ENCODE peak calls at places on chromosomes 16 and 17, in four cellular contexts. F is IMR-90, R is GM23248, U is K562. P is an unnamed sample. For H4K20me1, the result is how much of the 10 kb centered on the place peaks cover.

GRCh38 chr17:45146166-45146565 is 2.1 kb upstream of the HEXIM1 start:
- DNase-seq in F (no peak), U (no peak), R (no peak), P (no peak)

GRCh38 chr17:67203818-67204217 is 41.2 kb downstream of the HELZ start:
- DNase-seq in F (no peak), U (no peak), R (no peak), P (no peak)

GRCh38 chr17:7004398-7005253 is 7.8 kb upstream of the RNASEK start:
- DNase-seq in U (peak), R (peak), F (peak), P (peak)

GRCh38 chr16:12255473-12255872 is 278.9 kb downstream of the SNX29 start:
- DNase-seq in R (no peak), F (peak), U (no peak), P (no peak)

GRCh38 chr17:6326483-6326882 is 108.4 kb downstream of the AIPL1 start:
- DNase-seq in R (no peak), U (no peak), F (no peak), P (no peak)

GRCh38 chr17:67151717-67152116 is 93.3 kb downstream of the HELZ start:
- DNase-seq in R (peak), U (no peak), F (peak), P (peak)

GRCh38 chr16:4306439-4307214 is 9.2 kb upstream of the GLIS2 start:
- DNase-seq in R (no peak), U (no peak), F (no peak), P (no peak)

GRCh38 chr16:15051387-15051951 is 4.4 kb downstream of the NTAN1 start:
- DNase-seq in U (no peak), R (no peak), F (no peak), P (no peak)

GRCh38 chr16:29698042-29698441 is 19.1 kb downstream of the QPRT start:
- DNase-seq in R (no peak), U (no peak), F (no peak), P (no peak)

GRCh38 chr16:22323998-22324786 is 27.0 kb downstream of the POLR3E start:
- DNase-seq in R (no peak), F (no peak), U (no peak), P (no peak)

GRCh38 chr17:81427446-81428120 is 32.3 kb downstream of the BAHCC1 start:
- DNase-seq in F (no peak), R (no peak), U (no peak), P (no peak)

GRCh38 chr16:84737192-84737591 is 37.4 kb downstream of the USP10 start:
- DNase-seq in R (no peak), F (no peak), U (no peak), P (no peak)

GRCh38 chr16:18803569-18804462 is 2.5 kb upstream of the ARL6IP1 start:
- DNase-seq in F (peak), R (peak), U (no peak), P (peak)

GRCh38 chr16:66155933-66156332 is 210.6 kb upstream of the CDH5 start:
- DNase-seq in F (no peak), R (no peak), U (no peak), P (no peak)

GRCh38 chr16:22352726-22353125 is 21.7 kb downstream of the CDR2 start:
- DNase-seq in U (no peak), R (peak), F (no peak), P (no peak)

GRCh38 chr17:82858376-82859126 is 18.7 kb upstream of the ZNF750 start:
- DNase-seq in U (no peak), F (no peak), R (no peak), P (peak)

GRCh38 chr17:65609749-65610148 is 48.3 kb upstream of the AXIN2 start:
- DNase-seq in F (no peak), R (no peak), U (no peak), P (no peak)

GRCh38 chr17:19243838-19244237 is 6.7 kb downstream of the EPN2 start:
- DNase-seq in F (no peak), U (no peak), R (no peak), P (no peak)

GRCh38 chr17:82860606-82861392 is 21.0 kb upstream of the ZNF750 start:
- DNase-seq in F (no peak), U (no peak), R (no peak), P (no peak)

GRCh38 chr16:10565167-10565566 is 15.2 kb downstream of the EMP2 start:
- DNase-seq in U (no peak), R (no peak), F (peak), P (no peak)

GRCh38 chr16:85395207-85395912 is 217.8 kb upstream of the GSE1 start:
- DNase-seq in F (peak), R (peak), U (peak), P (peak)

GRCh38 chr17:78939615-78940014 is 14.4 kb upstream of the TIMP2 start:
- DNase-seq in R (peak), U (no peak), F (peak), P (no peak)

GRCh38 chr16:57324649-57325223 is 33.8 kb upstream of the CCL22 start:
- DNase-seq in F (no peak), U (no peak), R (no peak), P (no peak)

GRCh38 chr16:85395913-85396878 is 216.9 kb upstream of the GSE1 start:
- DNase-seq in R (peak), U (no peak), F (peak), P (no peak)

GRCh38 chr16:66950971-66951790 is 9.9 kb upstream of the CES3 start:
- DNase-seq in F (peak), R (peak), U (no peak), P (no peak)

GRCh38 chr16:75244225-75244792 is 7.1 kb downstream of the BCAR1 start:
- DNase-seq in U (no peak), F (peak), R (peak), P (peak)

GRCh38 chr16:27217256-27217655 is 13.9 kb downstream of the KDM8 start:
- DNase-seq in F (peak), U (peak), R (peak), P (no peak)

GRCh38 chr16:66515543-66516171 is 34.3 kb downstream of the TK2 start:
- DNase-seq in R (peak), U (peak), F (peak), P (peak)

GRCh38 chr16:68893710-68894705 is 50.7 kb downstream of the TANGO6 start:
- DNase-seq in R (peak), U (no peak), F (peak), P (peak)

GRCh38 chr17:10743316-10744009 is 13.6 kb upstream of the TMEM220 start:
- DNase-seq in U (no peak), R (peak), F (peak), P (peak)

GRCh38 chr16:53429221-53429943 is 4.9 kb upstream of the RBL2 start:
- DNase-seq in R (peak), U (peak), F (peak), P (peak)

GRCh38 chr17:35076874-35077273 is 13.4 kb upstream of the RFFL start:
- DNase-seq in U (no peak), F (no peak), R (no peak), P (no peak)

GRCh38 chr16:89686520-89687091 is at the start of gene CDK10:
- DNase-seq in R (peak), F (peak), U (peak), P (peak)

GRCh38 chr17:64061157-64061898 is 40.9 kb upstream of the ICAM2 start:
- DNase-seq in U (no peak), F (peak), R (peak), P (peak)

GRCh38 chr16:29994613-29995329 is 646 bp downstream of the HIRIP3 start:
- DNase-seq in U (peak), F (peak), R (peak), P (peak)

GRCh38 chr17:4602041-4602440 is 17.7 kb downstream of the SMTNL2 start:
- DNase-seq in R (no peak), F (no peak), U (no peak), P (no peak)

GRCh38 chr16:22373662-22374310 is 633 bp downstream of the CDR2 start:
- DNase-seq in U (peak), R (peak), F (no peak), P (no peak)

GRCh38 chr17:49996495-49997255 is 1.7 kb upstream of the DLX3 start:
- DNase-seq in F (peak), R (peak), U (peak), P (peak)

GRCh38 chr16:17369441-17369951 is 101.3 kb downstream of the XYLT1 start:
- DNase-seq in R (no peak), F (no peak), U (no peak), P (no peak)

GRCh38 chr17:59827721-59828477 is 64.8 kb downstream of the TUBD1 start:
- DNase-seq in R (no peak), F (no peak), U (no peak), P (peak)

GRCh38 chr17:59830007-59830630 is 62.6 kb downstream of the TUBD1 start:
- DNase-seq in U (no peak), F (peak), R (peak), P (peak)

GRCh38 chr17:59829217-59830006 is 63.3 kb downstream of the TUBD1 start:
- DNase-seq in U (peak), F (peak), R (peak), P (peak)

GRCh38 chr17:59828478-59828760 is 64.3 kb downstream of the TUBD1 start:
- DNase-seq in U (no peak), F (no peak), R (no peak), P (no peak)

GRCh38 chr17:59830846-59831486 is 61.8 kb downstream of the TUBD1 start:
- DNase-seq in U (no peak), R (no peak), F (no peak), P (peak)
- H3K9ac ChIP-seq in U (no peak), R (peak), F (peak), P (peak)

GRCh38 chr17:17056167-17056562 is 13.9 kb downstream of the MPRIP start:
- DNase-seq in R (peak), U (no peak), F (no peak), P (no peak)
- H4K20me1 ChIP-seq in R (under half), U (under half), F (half or more), P (half or more)

DNA sequence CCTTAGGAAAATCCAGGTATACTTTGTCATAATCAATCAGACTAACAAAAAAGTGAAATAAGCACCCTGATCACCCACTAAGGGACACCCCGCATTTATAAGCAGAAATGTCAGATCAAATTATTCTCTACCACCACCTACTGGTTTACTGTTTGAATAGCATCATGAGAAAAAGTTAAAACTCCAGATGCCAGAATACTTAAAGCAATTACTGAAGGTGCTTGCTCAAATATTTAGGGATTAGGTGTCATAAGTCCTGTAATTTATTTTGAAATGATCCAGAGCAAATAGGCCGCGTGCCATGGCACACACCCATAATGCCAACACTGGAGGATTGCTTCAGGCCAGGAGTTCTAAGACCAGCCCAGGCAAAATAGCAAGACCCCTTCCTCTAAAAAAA is 2.3 kb downstream of the TOP2A start:
- DNase-seq in U (peak), R (peak), F (peak), P (peak)
- H3K9ac ChIP-seq in U (peak), R (peak), F (no peak), P (no peak)

DNA sequence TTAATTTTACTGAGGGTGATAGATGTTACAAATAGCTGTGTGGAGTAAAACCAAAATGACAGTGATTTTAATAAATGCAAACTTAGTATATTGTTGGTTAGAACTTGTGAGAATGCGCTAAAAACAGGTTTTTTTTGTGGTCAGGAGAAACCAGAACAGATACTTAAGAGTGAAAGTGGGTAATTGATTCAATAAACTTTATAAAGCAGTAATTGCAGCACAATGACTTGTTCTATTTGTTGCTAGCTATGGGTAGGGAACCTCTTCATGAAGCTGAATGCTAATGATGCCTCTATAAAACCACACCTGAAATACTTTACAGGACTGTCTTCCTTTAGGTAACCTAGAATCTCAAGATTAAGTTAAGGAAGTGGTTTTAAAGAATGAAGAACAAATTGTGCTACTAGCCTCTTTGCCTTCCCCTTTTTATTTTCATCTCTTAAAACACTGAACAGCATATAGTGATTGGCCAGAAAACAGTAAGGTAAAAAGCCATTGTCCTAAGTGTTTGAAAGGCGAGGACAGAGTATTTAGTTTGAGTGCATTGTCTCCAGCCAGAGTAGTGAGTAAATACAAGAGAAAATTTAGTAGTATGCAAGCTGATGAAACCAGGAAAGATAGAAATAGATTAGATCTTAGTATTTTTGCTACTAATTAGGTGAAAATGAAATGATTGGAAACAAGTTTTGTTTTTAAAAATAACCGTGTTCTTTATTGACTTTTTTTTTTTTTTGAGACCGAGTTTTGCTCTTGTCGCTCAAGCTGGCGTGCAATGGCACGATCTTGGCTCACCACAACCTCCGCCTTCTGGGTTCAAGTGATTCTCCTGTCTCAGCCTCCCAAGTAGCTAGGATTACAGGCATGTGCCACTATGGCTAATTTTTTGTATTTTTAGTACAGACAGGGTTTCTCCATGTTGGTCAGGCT is 6.0 kb downstream of the GGNBP2 start:
- DNase-seq in U (no peak), F (no peak), R (no peak), P (no peak)
- H4K20me1 ChIP-seq in U (under half), F (half or more), R (under half), P (under half)

DNA sequence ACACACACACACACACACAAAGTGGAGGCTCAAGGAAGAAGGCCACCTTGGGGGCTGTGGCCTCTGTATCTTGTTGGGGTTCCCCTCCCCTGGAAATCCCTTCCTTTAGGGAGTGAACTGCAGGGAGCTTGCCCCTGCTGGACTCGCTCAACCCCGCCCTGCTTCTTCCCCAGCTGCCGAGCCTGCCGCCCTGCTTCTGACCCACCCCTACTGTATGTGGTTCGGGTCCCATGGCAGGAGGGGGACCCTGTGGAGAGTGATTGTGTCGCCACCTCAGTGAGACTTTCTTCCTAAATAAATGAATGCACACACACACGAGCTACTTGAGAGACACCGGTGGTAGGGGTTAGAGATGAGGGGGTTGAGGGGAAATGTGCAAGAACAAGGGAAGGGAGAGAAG is 99.1 kb downstream of the SDK2 start:
- DNase-seq in F (no peak), U (no peak), R (no peak), P (no peak)
- H3K9ac ChIP-seq in F (no peak), U (no peak), R (no peak), P (no peak)

GRCh38 chr17:39402279-39402889 is 958 bp upstream of the FBXL20 start:
- DNase-seq in R (peak), F (peak), U (peak), P (peak)

GRCh38 chr17:39402890-39403605 is 1.6 kb upstream of the FBXL20 start:
- DNase-seq in U (no peak), F (no peak), R (no peak), P (no peak)

GRCh38 chr17:39399792-39400191 is 1.6 kb downstream of the FBXL20 start:
- DNase-seq in F (no peak), U (no peak), R (no peak), P (no peak)

GRCh38 chr17:39400547-39401411 is 647 bp downstream of the FBXL20 start:
- DNase-seq in F (no peak), R (peak), U (no peak), P (no peak)

DNA sequence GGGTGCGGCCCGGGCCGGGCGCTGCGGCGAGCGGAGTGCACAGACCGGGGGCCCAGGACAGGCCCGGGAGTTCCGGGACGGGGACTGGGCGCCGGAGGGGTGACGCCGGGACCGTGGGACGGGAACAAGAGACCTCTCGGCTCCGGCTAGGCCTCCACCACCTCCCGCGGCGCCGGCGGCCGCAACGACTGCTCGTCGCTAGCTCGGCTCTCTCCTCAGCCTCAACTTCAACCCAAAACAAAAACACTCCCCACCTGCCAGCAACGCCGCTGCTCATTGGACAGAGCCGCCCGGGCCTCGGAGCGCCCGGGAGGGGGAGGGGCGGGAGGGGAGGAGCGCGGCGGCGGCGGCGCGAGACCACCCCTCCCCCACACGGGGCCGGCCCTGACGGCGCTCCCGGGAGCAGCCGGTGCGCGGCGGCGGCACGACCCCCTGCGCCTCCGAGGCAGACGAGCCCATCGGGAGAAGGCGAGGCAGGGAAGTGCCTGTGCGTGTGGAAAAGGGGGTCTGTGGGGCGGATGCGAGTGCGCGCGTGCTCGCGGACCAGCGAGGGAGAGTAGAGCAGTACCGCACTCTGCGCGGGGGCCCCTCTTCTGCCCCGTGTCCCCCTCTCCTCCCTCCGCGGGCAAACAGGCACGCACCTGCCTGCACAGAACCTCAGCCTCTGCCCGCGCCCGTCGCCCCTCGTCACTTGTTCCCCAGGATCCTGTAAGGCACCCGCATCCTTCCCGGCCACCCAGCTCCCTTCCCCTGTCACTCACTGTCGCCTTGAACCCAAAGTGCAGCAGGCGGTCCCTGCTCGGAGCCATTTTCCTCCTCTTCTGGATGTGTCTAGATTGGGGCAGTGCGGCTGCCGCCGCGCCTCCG is at the start of gene FBXL20:
- DNase-seq in U (peak), R (peak), F (peak), P (peak)
- H4K20me1 ChIP-seq in U (under half), R (under half), F (under half), P (under half)

GRCh38 chr17:40015998-40016691 is 905 bp downstream of the CSF3 start:
- DNase-seq in U (no peak), R (no peak), F (no peak), P (no peak)
- H3K9ac ChIP-seq in U (no peak), R (no peak), F (no peak), P (peak)

GRCh38 chr16:8937803-8938202 is 25.9 kb downstream of the USP7 start:
- DNase-seq in R (no peak), U (no peak), F (no peak), P (peak)
- H4K20me1 ChIP-seq in R (half or more), U (half or more), F (half or more), P (half or more)

DNA sequence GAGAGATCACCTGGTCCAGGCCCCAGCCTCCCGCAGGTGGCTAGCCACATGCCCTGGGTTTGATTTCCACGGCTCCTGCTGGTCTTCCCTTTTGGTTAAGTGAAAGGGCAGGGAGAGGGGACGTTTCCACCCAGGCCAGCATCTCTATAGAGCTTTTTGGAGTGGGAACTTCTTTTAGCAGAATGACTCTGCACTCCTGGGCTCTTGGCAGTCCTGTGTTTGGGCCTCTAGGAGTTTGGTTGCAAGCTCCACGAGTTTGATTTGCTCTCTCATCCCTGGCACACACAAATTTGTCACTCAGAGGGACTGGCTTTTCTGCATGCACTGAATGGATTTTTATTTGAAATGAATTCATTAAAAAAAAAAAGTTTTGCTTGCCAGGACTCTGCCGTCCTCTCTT is 32.8 kb downstream of the MSI2 start:
- DNase-seq in F (no peak), U (no peak), R (peak), P (no peak)
- H3K9ac ChIP-seq in F (no peak), U (no peak), R (no peak), P (no peak)

GRCh38 chr16:1456951-1457350 is 12.6 kb upstream of the CCDC154 start:
- DNase-seq in F (no peak), U (no peak), R (no peak), P (no peak)

GRCh38 chr16:1459967-1460366 is 14.9 kb downstream of the CLCN7 start:
- DNase-seq in U (no peak), F (no peak), R (no peak), P (no peak)

GRCh38 chr16:1457489-1458245 is 13.3 kb upstream of the CCDC154 start:
- DNase-seq in U (no peak), F (no peak), R (no peak), P (no peak)

GRCh38 chr16:1458977-1459341 is 14.6 kb upstream of the CCDC154 start:
- DNase-seq in U (no peak), R (no peak), F (no peak), P (no peak)

GRCh38 chr16:1458336-1458976 is 14.1 kb upstream of the CCDC154 start:
- DNase-seq in F (peak), U (no peak), R (peak), P (no peak)
- H4K20me1 ChIP-seq in F (under half), U (under half), R (under half), P (under half)